ENCODE peak calls at places on chromosome 20, in six cellular contexts. S, F, P, L, R and B are unnamed samples.

GRCh38 chr20:32355417-32355841 is 2.7 kb upstream of the ASXL1 start:
- DNase-seq in P (peak), S (no peak), R (no peak), L (no peak), F (no peak), B (no peak)

GRCh38 chr20:37396520-37397075 is 50.7 kb downstream of the SRC start:
- DNase-seq in L (peak), P (no peak), S (no peak), R (no peak), F (peak), B (no peak)

GRCh38 chr20:39107741-39108140 is 145.6 kb downstream of the DHX35 start:
- DNase-seq in R (no peak), S (peak), P (no peak), L (no peak), F (no peak), B (peak)

GRCh38 chr20:36248836-36249235 is 12.6 kb downstream of the AAR2 start:
- DNase-seq in F (no peak), S (peak), R (peak), L (no peak), P (no peak), B (no peak)

GRCh38 chr20:1302578-1303541 is 26.1 kb downstream of the SDCBP2 start:
- DNase-seq in P (peak), R (no peak), S (no peak), L (no peak), F (no peak), B (no peak)

GRCh38 chr20:52532674-52533073 is 341.1 kb upstream of the ZFP64 start:
- DNase-seq in F (no peak), P (no peak), R (no peak), S (no peak), L (no peak), B (no peak)

GRCh38 chr20:62065669-62066338 is at the start of gene TAF4:
- DNase-seq in S (peak), P (peak), R (peak), F (peak), L (peak), B (peak)

GRCh38 chr20:53838311-53838873 is 232.0 kb downstream of the BCAS1 start:
- DNase-seq in F (no peak), L (no peak), S (no peak), R (no peak), P (no peak), B (no peak)

GRCh38 chr20:19313342-19314069 is 101.1 kb downstream of the SLC24A3 start:
- DNase-seq in F (no peak), S (no peak), P (no peak), L (peak), R (no peak), B (no peak)

GRCh38 chr20:34065260-34065659 is 46.8 kb downstream of the EIF2S2 start:
- DNase-seq in F (no peak), L (no peak), R (no peak), S (peak), P (no peak), B (peak)

GRCh38 chr20:49610701-49611538 is 43.0 kb upstream of the PTGIS start:
- DNase-seq in R (no peak), S (peak), F (peak), L (peak), P (peak), B (peak)

GRCh38 chr20:52103469-52103910 is 88.1 kb downstream of the ZFP64 start:
- DNase-seq in S (peak), L (peak), R (no peak), F (no peak), P (no peak), B (peak)

GRCh38 chr20:14583413-14583812 is 246.0 kb upstream of the FLRT3 start:
- DNase-seq in R (no peak), F (no peak), P (no peak), S (peak), L (no peak), B (peak)